ENCODE peak calls at places on chromosome 10, in ten cellular contexts. W is choroid plexus epithelial cell, I is thoracic aorta, P is AG04450, Q is AG10803, K is natural killer cell, X is A549, L is gastrocnemius medialis, Z is lung, D is osteocyte. R is an unnamed sample.

GRCh38 chr10:129715805-129716785 is 248.0 kb downstream of the EBF3 start:
- DNase-seq in W (no peak), L (no peak), K (no peak), Q (no peak), X (no peak), P (no peak), D (no peak), Z (no peak), I (no peak), R (no peak)

GRCh38 chr10:132098539-132099421 is 33.0 kb downstream of the JAKMIP3 start:
- DNase-seq in L (no peak), Z (no peak), I (no peak), W (no peak), D (peak), Q (no peak), P (no peak), K (no peak), X (no peak), R (no peak)

GRCh38 chr10:102504179-102504975 is 605 bp downstream of the SUFU start:
- DNase-seq in Q (no peak), D (no peak), I (no peak), K (no peak), X (no peak), Z (peak), P (no peak), W (peak), L (no peak), R (no peak)

GRCh38 chr10:24209421-24209770 is 458 bp downstream of the KIAA1217 start:
- DNase-seq in X (peak), D (no peak), K (no peak), Q (peak), P (no peak), L (no peak), Z (no peak), W (peak), I (no peak), R (no peak)

GRCh38 chr10:6738464-6738824 is 158.4 kb upstream of the PRKCQ start:
- DNase-seq in P (no peak), L (no peak), D (no peak), Z (no peak), I (no peak), Q (no peak), X (no peak), W (no peak), K (no peak), R (no peak)

GRCh38 chr10:114337510-114338462 is 66.5 kb downstream of the AFAP1L2 start:
- DNase-seq in K (no peak), W (no peak), I (no peak), Q (no peak), X (no peak), D (no peak), P (no peak), Z (no peak), L (no peak), R (no peak)

GRCh38 chr10:116810895-116811294 is 38.4 kb upstream of the ENO4 start:
- DNase-seq in D (no peak), Q (no peak), X (no peak), L (no peak), K (no peak), P (no peak), I (no peak), W (no peak), Z (no peak), R (no peak)

GRCh38 chr10:125294109-125294508 is 133.7 kb upstream of the CTBP2 start:
- DNase-seq in K (no peak), W (no peak), L (no peak), I (no peak), X (no peak), D (no peak), P (no peak), Q (no peak), Z (no peak), R (no peak)

GRCh38 chr10:12512292-12513002 is 163.1 kb downstream of the CAMK1D start:
- DNase-seq in K (no peak), P (no peak), I (no peak), Z (no peak), Q (no peak), D (peak), X (no peak), W (peak), L (no peak), R (no peak)

GRCh38 chr10:22647244-22647643 is 67.1 kb downstream of the PIP4K2A start:
- DNase-seq in X (no peak), Z (no peak), W (peak), Q (no peak), I (no peak), L (no peak), D (no peak), P (no peak), K (no peak), R (no peak)

GRCh38 chr10:22648547-22648961 is 65.8 kb downstream of the PIP4K2A start:
- DNase-seq in X (no peak), L (no peak), I (no peak), P (no peak), Z (no peak), K (no peak), W (peak), Q (peak), D (no peak), R (no peak)

GRCh38 chr10:22651276-22651980 is 63.0 kb downstream of the PIP4K2A start:
- DNase-seq in X (no peak), L (no peak), P (no peak), Q (no peak), I (no peak), D (no peak), Z (no peak), W (no peak), K (peak), R (no peak)

GRCh38 chr10:22649977-22650376 is 64.4 kb downstream of the PIP4K2A start:
- DNase-seq in P (no peak), Z (no peak), D (no peak), I (no peak), K (no peak), W (no peak), L (no peak), Q (no peak), X (no peak), R (no peak)

GRCh38 chr10:22649390-22649841 is 65.0 kb downstream of the PIP4K2A start:
- DNase-seq in Q (no peak), L (no peak), K (no peak), X (no peak), P (no peak), D (no peak), Z (no peak), I (no peak), W (no peak), R (no peak)
- TF ChIP-seq CTCF in Q (no peak), L (no peak), K (no peak), X (no peak), P (no peak), D (no peak), Z (no peak), I (no peak), W (no peak), R (no peak)

GRCh38 chr10:50574305-50574704 is 49.5 kb downstream of the SGMS1 start:
- DNase-seq in Q (no peak), D (no peak), X (no peak), I (no peak), W (no peak), K (no peak), Z (no peak), L (no peak), P (no peak), R (no peak)
- TF ChIP-seq CTCF in Q (peak), D (peak), X (no peak), I (no peak), W (peak), K (no peak), Z (no peak), L (no peak), P (peak), R (no peak)

GRCh38 chr10:57657164-57657765 is 610.4 kb downstream of the IPMK start:
- DNase-seq in L (no peak), K (no peak), Z (no peak), Q (peak), P (no peak), D (no peak), X (peak), I (no peak), W (peak), R (no peak)
- TF ChIP-seq CTCF in L (peak), K (no peak), Z (peak), Q (peak), P (peak), D (peak), X (peak), I (peak), W (peak), R (peak)

GRCh38 chr10:16843252-16843870 is 26.1 kb upstream of the RSU1 start:
- DNase-seq in W (peak), P (peak), I (no peak), L (no peak), D (no peak), Q (peak), X (peak), K (no peak), Z (no peak), R (no peak)
- TF ChIP-seq CTCF in W (peak), P (peak), I (peak), L (peak), D (peak), Q (peak), X (peak), K (peak), Z (peak), R (peak)